ENCODE peak calls at places on chromosome 10, in ten cellular contexts. One of them, this sample, is unnamed.

GRCh38 chr10:133162178-133162909 is 2.3 kb downstream of the KNDC1 start:
- DNase-seq in left ventricle myocardium inferior: no peak
- DNase-seq in heart right ventricle: no peak
- DNase-seq in cardiac muscle cell: no peak
- DNase-seq in OCI-LY7: no peak
- DNase-seq in SJSA1: no peak
- DNase-seq in spleen: no peak
- DNase-seq in BE2C: no peak
- DNase-seq in A549: no peak
- DNase-seq in uterus: peak; percentile 8
- DNase-seq in this sample: no peak

GRCh38 chr10:113228570-113228969 is 278.5 kb downstream of the TCF7L2 start:
- DNase-seq in left ventricle myocardium inferior: no peak
- DNase-seq in heart right ventricle: no peak
- DNase-seq in cardiac muscle cell: peak; percentile 32
- DNase-seq in OCI-LY7: no peak
- DNase-seq in SJSA1: peak; percentile 64
- DNase-seq in spleen: no peak
- DNase-seq in BE2C: no peak
- DNase-seq in A549: no peak
- DNase-seq in uterus: no peak
- DNase-seq in this sample: no peak

GRCh38 chr10:60096761-60097513 is 190.6 kb upstream of the CCDC6 start:
- DNase-seq in left ventricle myocardium inferior: no peak
- DNase-seq in heart right ventricle: no peak
- DNase-seq in cardiac muscle cell: no peak
- DNase-seq in OCI-LY7: no peak
- DNase-seq in SJSA1: no peak
- DNase-seq in spleen: no peak
- DNase-seq in BE2C: no peak
- DNase-seq in A549: no peak
- DNase-seq in uterus: no peak
- DNase-seq in this sample: no peak

GRCh38 chr10:121823993-121824463 is 103.8 kb downstream of the ATE1 start:
- DNase-seq in left ventricle myocardium inferior: no peak
- DNase-seq in heart right ventricle: no peak
- DNase-seq in cardiac muscle cell: peak; percentile 62
- DNase-seq in OCI-LY7: peak; percentile 63
- DNase-seq in SJSA1: no peak
- DNase-seq in spleen: no peak
- DNase-seq in BE2C: no peak
- DNase-seq in A549: peak; percentile 44
- DNase-seq in uterus: no peak
- DNase-seq in this sample: peak; percentile 5

GRCh38 chr10:95290446-95290800 is 380 bp downstream of the PDLIM1 start:
- DNase-seq in left ventricle myocardium inferior: peak; percentile 27
- DNase-seq in heart right ventricle: no peak
- DNase-seq in cardiac muscle cell: no peak
- DNase-seq in OCI-LY7: peak; percentile 50
- DNase-seq in SJSA1: no peak
- DNase-seq in spleen: peak; percentile 86
- DNase-seq in BE2C: no peak
- DNase-seq in A549: no peak
- DNase-seq in uterus: no peak
- DNase-seq in this sample: no peak

GRCh38 chr10:62980697-62981495 is 152.2 kb upstream of the NRBF2 start:
- DNase-seq in left ventricle myocardium inferior: no peak
- DNase-seq in heart right ventricle: no peak
- DNase-seq in cardiac muscle cell: no peak
- DNase-seq in OCI-LY7: no peak
- DNase-seq in SJSA1: no peak
- DNase-seq in spleen: no peak
- DNase-seq in BE2C: no peak
- DNase-seq in A549: no peak
- DNase-seq in uterus: no peak
- DNase-seq in this sample: no peak

GRCh38 chr10:71268247-71268691 is 50.8 kb upstream of the SLC29A3 start:
- DNase-seq in left ventricle myocardium inferior: no peak
- DNase-seq in heart right ventricle: no peak
- DNase-seq in cardiac muscle cell: peak; percentile 63
- DNase-seq in OCI-LY7: no peak
- DNase-seq in SJSA1: no peak
- DNase-seq in spleen: no peak
- DNase-seq in BE2C: peak; percentile 63
- DNase-seq in A549: peak; percentile 39
- DNase-seq in uterus: peak; percentile 52
- DNase-seq in this sample: no peak

GRCh38 chr10:132222726-132223125 is 36.0 kb downstream of the DPYSL4 start:
- DNase-seq in left ventricle myocardium inferior: no peak
- DNase-seq in heart right ventricle: no peak
- DNase-seq in cardiac muscle cell: no peak
- DNase-seq in OCI-LY7: no peak
- DNase-seq in SJSA1: no peak
- DNase-seq in spleen: no peak
- DNase-seq in BE2C: no peak
- DNase-seq in A549: no peak
- DNase-seq in uterus: no peak
- DNase-seq in this sample: no peak

GRCh38 chr10:132140167-132140925 is 46.4 kb upstream of the DPYSL4 start:
- DNase-seq in left ventricle myocardium inferior: peak; percentile 13
- DNase-seq in heart right ventricle: no peak
- DNase-seq in cardiac muscle cell: no peak
- DNase-seq in OCI-LY7: no peak
- DNase-seq in SJSA1: no peak
- DNase-seq in spleen: peak; percentile 67
- DNase-seq in BE2C: peak; percentile 3
- DNase-seq in A549: no peak
- DNase-seq in uterus: no peak
- DNase-seq in this sample: no peak

GRCh38 chr10:29454250-29454649 is 165.4 kb downstream of the LYZL1 start:
- DNase-seq in left ventricle myocardium inferior: no peak
- DNase-seq in heart right ventricle: no peak
- DNase-seq in cardiac muscle cell: no peak
- DNase-seq in OCI-LY7: no peak
- DNase-seq in SJSA1: no peak
- DNase-seq in spleen: no peak
- DNase-seq in BE2C: no peak
- DNase-seq in A549: no peak
- DNase-seq in uterus: no peak
- DNase-seq in this sample: no peak

GRCh38 chr10:103545771-103546281 is 52.3 kb downstream of the NEURL1 start:
- DNase-seq in left ventricle myocardium inferior: no peak
- DNase-seq in heart right ventricle: no peak
- DNase-seq in cardiac muscle cell: no peak
- DNase-seq in OCI-LY7: peak; percentile 45
- DNase-seq in SJSA1: no peak
- DNase-seq in spleen: peak; percentile 54
- DNase-seq in BE2C: no peak
- DNase-seq in A549: no peak
- DNase-seq in uterus: no peak
- DNase-seq in this sample: no peak

GRCh38 chr10:43881657-43882056 is 233.0 kb upstream of the ZNF32 start:
- DNase-seq in left ventricle myocardium inferior: no peak
- DNase-seq in heart right ventricle: no peak
- DNase-seq in cardiac muscle cell: no peak
- DNase-seq in OCI-LY7: no peak
- DNase-seq in SJSA1: no peak
- DNase-seq in spleen: no peak
- DNase-seq in BE2C: no peak
- DNase-seq in A549: no peak
- DNase-seq in uterus: no peak
- DNase-seq in this sample: no peak

DNA sequence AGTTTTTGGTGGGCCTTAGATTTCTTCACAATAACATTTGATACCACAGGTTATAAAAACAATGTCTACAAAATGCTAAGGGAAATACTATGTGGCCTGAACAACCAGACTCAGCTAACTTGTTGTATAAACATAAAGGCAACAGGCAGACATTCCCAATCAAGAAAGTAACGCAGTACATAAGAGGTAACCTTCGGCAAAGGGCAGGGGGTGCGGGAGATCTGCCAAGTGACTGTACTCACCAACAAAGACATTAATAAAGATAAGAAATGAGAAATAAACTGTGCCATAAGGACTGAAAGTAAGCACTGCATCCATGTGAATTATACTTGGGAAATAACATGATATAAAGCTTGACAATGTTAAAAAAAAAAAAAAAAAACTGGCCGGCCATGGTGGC is 15.4 kb downstream of the NSUN6 start:
- DNase-seq in left ventricle myocardium inferior: no peak
- DNase-seq in heart right ventricle: no peak
- DNase-seq in cardiac muscle cell: no peak
- DNase-seq in OCI-LY7: no peak
- DNase-seq in SJSA1: no peak
- DNase-seq in spleen: no peak
- DNase-seq in BE2C: no peak
- DNase-seq in A549: no peak
- DNase-seq in uterus: no peak
- DNase-seq in this sample: no peak
- H3K4me1 ChIP-seq in left ventricle myocardium inferior: peaks cover 7% of the 10 kb centered on the region
- H3K4me1 ChIP-seq in heart right ventricle: no peaks in the 10 kb centered on the region
- H3K4me1 ChIP-seq in cardiac muscle cell: no peaks in the 10 kb centered on the region
- H3K4me1 ChIP-seq in OCI-LY7: no peaks in the 10 kb centered on the region
- H3K4me1 ChIP-seq in SJSA1: no peaks in the 10 kb centered on the region
- H3K4me1 ChIP-seq in spleen: no peaks in the 10 kb centered on the region
- H3K4me1 ChIP-seq in BE2C: no peaks in the 10 kb centered on the region
- H3K4me1 ChIP-seq in A549: peaks cover 11% of the 10 kb centered on the region
- H3K4me1 ChIP-seq in uterus: no peaks in the 10 kb centered on the region
- H3K4me1 ChIP-seq in this sample: no peaks in the 10 kb centered on the region

DNA sequence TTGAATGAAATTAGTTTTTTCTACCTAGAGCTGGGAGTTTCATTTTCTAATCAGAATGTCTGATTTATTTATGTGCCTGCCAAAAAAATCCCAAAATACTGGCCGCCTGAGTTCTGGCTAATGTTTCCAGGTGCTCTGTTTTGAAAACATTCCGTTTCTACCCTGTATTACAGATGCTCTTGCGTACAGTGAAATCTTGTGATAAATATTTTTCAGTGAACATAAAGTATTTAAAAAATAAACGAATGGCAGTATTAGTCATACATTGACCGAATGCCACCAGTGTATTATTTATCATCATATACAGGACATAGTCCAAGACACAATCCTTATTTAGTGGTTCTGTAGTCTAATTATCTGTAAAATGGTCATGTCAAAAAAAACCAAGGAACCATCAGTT is 102.8 kb downstream of the KAT6B start:
- DNase-seq in left ventricle myocardium inferior: no peak
- DNase-seq in heart right ventricle: no peak
- DNase-seq in cardiac muscle cell: peak; percentile 63
- DNase-seq in OCI-LY7: no peak
- DNase-seq in SJSA1: no peak
- DNase-seq in spleen: no peak
- DNase-seq in BE2C: no peak
- DNase-seq in A549: no peak
- DNase-seq in uterus: no peak
- DNase-seq in this sample: no peak
- H3K4me1 ChIP-seq in left ventricle myocardium inferior: peaks cover 92% of the 10 kb centered on the region
- H3K4me1 ChIP-seq in heart right ventricle: peaks cover 15% of the 10 kb centered on the region
- H3K4me1 ChIP-seq in cardiac muscle cell: peaks cover 22% of the 10 kb centered on the region
- H3K4me1 ChIP-seq in OCI-LY7: no peaks in the 10 kb centered on the region
- H3K4me1 ChIP-seq in SJSA1: peaks cover 39% of the 10 kb centered on the region
- H3K4me1 ChIP-seq in spleen: peaks cover 4% of the 10 kb centered on the region
- H3K4me1 ChIP-seq in BE2C: peaks cover 20% of the 10 kb centered on the region
- H3K4me1 ChIP-seq in A549: peaks cover 34% of the 10 kb centered on the region
- H3K4me1 ChIP-seq in uterus: peaks cover 17% of the 10 kb centered on the region
- H3K4me1 ChIP-seq in this sample: no peaks in the 10 kb centered on the region

DNA sequence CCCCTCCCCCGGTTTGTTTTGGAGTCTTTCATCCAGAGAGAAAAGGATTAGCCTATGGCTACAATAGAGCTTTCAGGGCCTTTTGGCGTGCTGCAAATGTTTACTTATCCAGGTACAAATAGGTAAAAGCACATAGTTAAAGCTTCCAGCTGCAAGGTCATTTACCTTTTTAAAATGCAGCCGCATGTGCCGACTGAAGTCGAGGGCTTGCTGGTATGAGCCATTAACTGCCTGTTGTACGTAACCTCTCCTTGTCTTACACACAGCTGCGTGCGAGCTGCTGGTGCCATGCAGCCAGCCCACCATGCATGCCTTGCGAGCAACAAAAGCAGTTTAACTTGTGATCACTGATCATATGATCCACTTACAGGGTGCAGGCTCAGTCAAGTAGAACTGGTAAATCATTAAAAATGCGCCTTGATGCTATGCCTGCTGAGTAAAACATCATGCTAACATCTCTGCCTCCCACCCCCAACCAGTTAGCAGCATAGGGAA is 866.4 kb downstream of the LRMDA start:
- DNase-seq in left ventricle myocardium inferior: no peak
- DNase-seq in heart right ventricle: no peak
- DNase-seq in cardiac muscle cell: no peak
- DNase-seq in OCI-LY7: no peak
- DNase-seq in SJSA1: no peak
- DNase-seq in spleen: no peak
- DNase-seq in BE2C: no peak
- DNase-seq in A549: no peak
- DNase-seq in uterus: no peak
- DNase-seq in this sample: no peak
- H3K4me1 ChIP-seq in left ventricle myocardium inferior: peaks cover 14% of the 10 kb centered on the region
- H3K4me1 ChIP-seq in heart right ventricle: peaks cover 1% of the 10 kb centered on the region
- H3K4me1 ChIP-seq in cardiac muscle cell: peaks cover 38% of the 10 kb centered on the region
- H3K4me1 ChIP-seq in OCI-LY7: no peaks in the 10 kb centered on the region
- H3K4me1 ChIP-seq in SJSA1: no peaks in the 10 kb centered on the region
- H3K4me1 ChIP-seq in spleen: no peaks in the 10 kb centered on the region
- H3K4me1 ChIP-seq in BE2C: no peaks in the 10 kb centered on the region
- H3K4me1 ChIP-seq in A549: no peaks in the 10 kb centered on the region
- H3K4me1 ChIP-seq in uterus: peaks cover 5% of the 10 kb centered on the region
- H3K4me1 ChIP-seq in this sample: peaks cover 4% of the 10 kb centered on the region

GRCh38 chr10:58773942-58774341 is 261.3 kb downstream of the BICC1 start:
- DNase-seq in left ventricle myocardium inferior: no peak
- DNase-seq in heart right ventricle: no peak
- DNase-seq in cardiac muscle cell: peak; percentile 62
- DNase-seq in OCI-LY7: no peak
- DNase-seq in SJSA1: no peak
- DNase-seq in spleen: no peak
- DNase-seq in BE2C: no peak
- DNase-seq in A549: no peak
- DNase-seq in uterus: no peak
- DNase-seq in this sample: no peak

GRCh38 chr10:58778966-58779365 is 266.3 kb downstream of the BICC1 start:
- DNase-seq in left ventricle myocardium inferior: no peak
- DNase-seq in heart right ventricle: no peak
- DNase-seq in cardiac muscle cell: no peak
- DNase-seq in OCI-LY7: no peak
- DNase-seq in SJSA1: no peak
- DNase-seq in spleen: no peak
- DNase-seq in BE2C: no peak
- DNase-seq in A549: no peak
- DNase-seq in uterus: no peak
- DNase-seq in this sample: no peak

GRCh38 chr10:58776613-58777318 is 264.1 kb downstream of the BICC1 start:
- DNase-seq in left ventricle myocardium inferior: no peak
- DNase-seq in heart right ventricle: no peak
- DNase-seq in cardiac muscle cell: peak; percentile 67
- DNase-seq in OCI-LY7: no peak
- DNase-seq in SJSA1: no peak
- DNase-seq in spleen: no peak
- DNase-seq in BE2C: no peak
- DNase-seq in A549: no peak
- DNase-seq in uterus: no peak
- DNase-seq in this sample: no peak

GRCh38 chr10:58773351-58773750 is 260.7 kb downstream of the BICC1 start:
- DNase-seq in left ventricle myocardium inferior: no peak
- DNase-seq in heart right ventricle: no peak
- DNase-seq in cardiac muscle cell: no peak
- DNase-seq in OCI-LY7: no peak
- DNase-seq in SJSA1: no peak
- DNase-seq in spleen: no peak
- DNase-seq in BE2C: no peak
- DNase-seq in A549: no peak
- DNase-seq in uterus: no peak
- DNase-seq in this sample: no peak

GRCh38 chr10:58775960-58776574 is 263.4 kb downstream of the BICC1 start:
- DNase-seq in left ventricle myocardium inferior: no peak
- DNase-seq in heart right ventricle: peak; percentile 40
- DNase-seq in cardiac muscle cell: peak; percentile 89
- DNase-seq in OCI-LY7: no peak
- DNase-seq in SJSA1: no peak
- DNase-seq in spleen: no peak
- DNase-seq in BE2C: peak; percentile 16
- DNase-seq in A549: no peak
- DNase-seq in uterus: no peak
- DNase-seq in this sample: no peak
- H3K4me1 ChIP-seq in left ventricle myocardium inferior: peaks cover 26% of the 10 kb centered on the region
- H3K4me1 ChIP-seq in heart right ventricle: no peaks in the 10 kb centered on the region
- H3K4me1 ChIP-seq in cardiac muscle cell: peaks cover 17% of the 10 kb centered on the region
- H3K4me1 ChIP-seq in OCI-LY7: no peaks in the 10 kb centered on the region
- H3K4me1 ChIP-seq in SJSA1: peaks cover 20% of the 10 kb centered on the region
- H3K4me1 ChIP-seq in spleen: no peaks in the 10 kb centered on the region
- H3K4me1 ChIP-seq in BE2C: peaks cover 22% of the 10 kb centered on the region
- H3K4me1 ChIP-seq in A549: peaks cover 54% of the 10 kb centered on the region
- H3K4me1 ChIP-seq in uterus: no peaks in the 10 kb centered on the region
- H3K4me1 ChIP-seq in this sample: no peaks in the 10 kb centered on the region